ENCODE peak calls at places on chromosomes 3 and 15, in ten cellular contexts. P is fibroblast of the aortic adventitia; C is activated CD8-positive, alpha-beta memory T cell treated with anti-CD3 and anti-CD28 coated beads for 48 hours; K is CD4-positive, alpha-beta T cell; S is body of pancreas; I is GM06990; R is heart right ventricle; L is activated CD4-positive, CD25-positive, alpha-beta regulatory T cell treated with anti-CD3 and anti-CD28 coated beads, Interleukin-2, amount 50 U/mL, for 72 hours; N is stimulated activated CD4-positive, alpha-beta T cell treated with anti-CD3 and anti-CD28 coated beads, Interleukin-4, amount 100 ng/mL, for 4 hours; J is M059J. O is an unnamed sample.

GRCh38 chr3:164222200-164222599 is 856.1 kb downstream of the SI start:
- DNase-seq in K (no peak), I (no peak), J (no peak), L (no peak), S (no peak), R (no peak), P (no peak), C (no peak), N (no peak), O (no peak)

GRCh38 chr3:177982034-177982433 is 554.2 kb upstream of the KCNMB2 start:
- DNase-seq in N (no peak), I (no peak), P (peak), K (no peak), S (no peak), C (no peak), J (peak), R (no peak), L (no peak), O (no peak)

GRCh38 chr15:91821458-91821857 is 32.0 kb upstream of the SLCO3A1 start:
- DNase-seq in P (no peak), N (no peak), I (no peak), C (no peak), S (no peak), R (no peak), L (no peak), K (no peak), J (peak), O (no peak)

GRCh38 chr3:139928708-139929505 is 6.1 kb upstream of the CLSTN2 start:
- DNase-seq in L (no peak), P (no peak), S (no peak), N (no peak), J (peak), C (no peak), K (no peak), R (no peak), I (no peak), O (no peak)

GRCh38 chr3:156356537-156357363 is 198.2 kb downstream of the SSR3 start:
- DNase-seq in C (no peak), K (no peak), J (peak), P (peak), R (no peak), I (no peak), N (no peak), S (no peak), L (no peak), O (no peak)

GRCh38 chr3:49629866-49630265 is 44.3 kb upstream of the APEH start:
- DNase-seq in P (no peak), S (no peak), L (no peak), R (no peak), K (no peak), J (no peak), I (no peak), N (no peak), C (no peak), O (no peak)

GRCh38 chr3:20078194-20078709 is 38.0 kb downstream of the KAT2B start:
- DNase-seq in J (no peak), I (no peak), C (no peak), K (no peak), N (no peak), S (no peak), P (no peak), L (no peak), R (no peak), O (no peak)

GRCh38 chr15:38535451-38536200 is 29.0 kb downstream of the RASGRP1 start:
- DNase-seq in L (no peak), K (no peak), S (no peak), J (peak), N (no peak), I (no peak), P (peak), R (no peak), C (no peak), O (no peak)

GRCh38 chr3:192444791-192445106 is 282.6 kb downstream of the FGF12 start:
- DNase-seq in L (no peak), N (no peak), J (no peak), P (no peak), R (no peak), S (no peak), K (no peak), I (no peak), C (no peak), O (no peak)

GRCh38 chr15:41341519-41341918 is 8.8 kb downstream of the NUSAP1 start:
- DNase-seq in S (no peak), K (no peak), J (no peak), N (no peak), L (no peak), I (no peak), R (no peak), P (no peak), C (no peak), O (no peak)

O was measured in 8988T.